ENCODE peak calls at places on chromosomes 6 and 20, in four cellular contexts. N, E, X and U are unnamed samples.

GRCh38 chr20:38724603-38725457 is 544 bp downstream of the SLC32A1 start:
- DNase-seq in N (no peak), E (no peak), X (no peak), U (no peak)

GRCh38 chr6:45327956-45328522 is at the start of gene RUNX2:
- DNase-seq in N (peak; percentile 83), E (peak; percentile 21), X (no peak), U (no peak)

GRCh38 chr6:150770631-150771030 is 94.9 kb upstream of the MTHFD1L start:
- DNase-seq in N (peak; percentile 14), E (peak; percentile 88), X (no peak), U (no peak)

GRCh38 chr6:130743175-130743574 is 84.0 kb upstream of the SMLR1 start:
- DNase-seq in N (peak; percentile 4), E (no peak), X (no peak), U (no peak)

GRCh38 chr6:162485464-162485863 is 242.1 kb downstream of the PRKN start:
- DNase-seq in N (no peak), E (no peak), X (no peak), U (no peak)

GRCh38 chr6:50305660-50306059 is 255.9 kb upstream of the DEFB112 start:
- DNase-seq in N (no peak), E (peak; percentile 34), X (peak; percentile 0), U (peak; percentile 53)

GRCh38 chr6:138386897-138387296 is 9.2 kb downstream of the SMIM28 start:
- DNase-seq in N (no peak), E (no peak), X (no peak), U (no peak)

GRCh38 chr20:61754976-61755778 is 310.5 kb downstream of the TAF4 start:
- DNase-seq in N (no peak), E (no peak), X (no peak), U (no peak)

GRCh38 chr6:168408504-168409136 is 32.4 kb upstream of the SMOC2 start:
- DNase-seq in N (no peak), E (no peak), X (no peak), U (peak; percentile 8)

GRCh38 chr20:37902504-37903313 is at the start of gene VSTM2L:
- DNase-seq in N (peak; percentile 80), E (peak; percentile 71), X (peak; percentile 35), U (peak; percentile 91)

GRCh38 chr20:37757550-37757949 is 63.7 kb downstream of the CTNNBL1 start:
- DNase-seq in N (no peak), E (no peak), X (peak; percentile 36), U (no peak)